ENCODE peak calls at places on chromosome 1, in five cellular contexts. M is CD8-positive, alpha-beta T cell; A is body of pancreas; U is GM03348; N is brain microvascular endothelial cell. T is an unnamed sample.

GRCh38 chr1:68294354-68295066 is 62.2 kb upstream of the WLS start:
- DNase-seq in A (no peak), N (no peak), U (no peak), M (no peak), T (no peak)

GRCh38 chr1:94872771-94873495 is 52.8 kb downstream of the SLC44A3 start:
- DNase-seq in U (no peak), N (no peak), A (no peak), M (no peak), T (no peak)

GRCh38 chr1:61570191-61570590 is 154.8 kb downstream of the TM2D1 start:
- DNase-seq in N (no peak), A (no peak), M (no peak), U (no peak), T (no peak)

GRCh38 chr1:9345922-9346321 is 53.2 kb downstream of the SPSB1 start:
- DNase-seq in N (no peak), U (no peak), A (peak; percentile 42), M (no peak), T (peak; percentile 40)

GRCh38 chr1:232377494-232377770 is 252.5 kb downstream of the SIPA1L2 start:
- DNase-seq in M (no peak), N (peak; percentile 61), A (peak; percentile 30), U (no peak), T (no peak)

GRCh38 chr1:169207825-169208520 is 101.5 kb downstream of the ATP1B1 start:
- DNase-seq in M (no peak), U (peak; percentile 36), A (no peak), N (no peak), T (no peak)

GRCh38 chr1:111909010-111909409 is 80.5 kb downstream of the KCND3 start:
- DNase-seq in A (no peak), M (no peak), N (no peak), U (no peak), T (no peak)

GRCh38 chr1:91026777-91027176 is 4.9 kb upstream of the ZNF644 start:
- DNase-seq in U (peak; percentile 31), N (peak; percentile 5), A (no peak), M (no peak), T (no peak)

GRCh38 chr1:174942547-174943255 is 57.0 kb upstream of the CACYBP start:
- DNase-seq in M (no peak), A (peak; percentile 27), U (peak; percentile 41), N (no peak), T (no peak)

GRCh38 chr1:40848530-40849189 is 13.5 kb downstream of the CITED4 start:
- DNase-seq in A (peak; percentile 88), N (peak; percentile 62), M (no peak), U (peak; percentile 88), T (peak; percentile 83)

GRCh38 chr1:169943963-169944526 is 50.3 kb upstream of the SCYL3 start:
- DNase-seq in A (no peak), N (no peak), U (no peak), M (no peak), T (no peak)

GRCh38 chr1:41656088-41656487 is 171.6 kb upstream of the EDN2 start:
- DNase-seq in M (no peak), A (no peak), U (no peak), N (no peak), T (no peak)

GRCh38 chr1:159429074-159429861 is 2.7 kb upstream of the OR10J4 start:
- DNase-seq in N (peak; percentile 88), U (peak; percentile 65), A (no peak), M (no peak), T (no peak)

GRCh38 chr1:152743371-152744145 is 14.3 kb upstream of the KPRP start:
- DNase-seq in M (no peak), U (peak; percentile 29), N (no peak), A (no peak), T (no peak)

GRCh38 chr1:2210084-2210653 is 15.6 kb upstream of the FAAP20 start:
- DNase-seq in U (no peak), N (no peak), M (no peak), A (no peak), T (no peak)

GRCh38 chr1:30437059-30437576 is 286.3 kb downstream of the MATN1 start:
- DNase-seq in U (no peak), A (no peak), N (no peak), M (peak; percentile 13), T (no peak)

GRCh38 chr1:157199421-157199755 is 61.2 kb upstream of the ETV3 start:
- DNase-seq in U (no peak), N (peak; percentile 17), A (no peak), M (no peak), T (no peak)

GRCh38 chr1:7454052-7454815 is 316.9 kb upstream of the VAMP3 start:
- DNase-seq in M (no peak), N (no peak), A (no peak), U (peak; percentile 68), T (peak; percentile 48)

GRCh38 chr1:45621895-45622266 is 2.0 kb downstream of the CCDC17 start:
- DNase-seq in A (no peak), M (no peak), U (no peak), N (no peak), T (no peak)